ENCODE peak calls at places on chromosomes 11 and 22, in ten cellular contexts. T is GM06990, V is cardiac fibroblast, Q is AG09309, C is activated B cell treated with CpG ODN at 0.5 μM for 24 hours, D is BE2C, I is cardiac muscle cell, N is adrenal gland, A is AG09319, E is WTC11. Z is an unnamed sample.

GRCh38 chr11:86021390-86021789 is 47.5 kb downstream of the PICALM start:
- DNase-seq in T (no peak), V (peak), Q (no peak), C (no peak), D (no peak), I (no peak), N (no peak), A (no peak), E (no peak), Z (no peak)

GRCh38 chr11:124608146-124608545 is 3.1 kb upstream of the PANX3 start:
- DNase-seq in T (no peak), V (no peak), Q (no peak), C (no peak), D (no peak), I (no peak), N (no peak), A (no peak), E (no peak), Z (no peak)

GRCh38 chr11:68976095-68976494 is 4.7 kb downstream of the MRGPRD start:
- DNase-seq in T (no peak), V (no peak), Q (no peak), C (no peak), D (no peak), I (no peak), N (no peak), A (no peak), E (peak), Z (no peak)

GRCh38 chr11:35584321-35584720 is 33.9 kb upstream of the FJX1 start:
- DNase-seq in T (no peak), V (peak), Q (peak), C (no peak), D (no peak), I (no peak), N (no peak), A (no peak), E (no peak), Z (no peak)

GRCh38 chr22:17807571-17808410 is 33.5 kb upstream of the BID start:
- DNase-seq in T (no peak), V (no peak), Q (no peak), C (no peak), D (no peak), I (no peak), N (no peak), A (peak), E (no peak), Z (no peak)

GRCh38 chr11:93197383-93198220 is at the start of gene SLC36A4:
- DNase-seq in T (peak), V (peak), Q (peak), C (peak), D (peak), I (peak), N (peak), A (peak), E (peak), Z (peak)

GRCh38 chr11:38498721-38499120 is 1900.7 kb upstream of the RAG2 start:
- DNase-seq in T (no peak), V (no peak), Q (no peak), C (no peak), D (no peak), I (no peak), N (no peak), A (no peak), E (no peak), Z (no peak)

GRCh38 chr22:30324008-30324730 is 2.6 kb downstream of the TBC1D10A start:
- DNase-seq in T (no peak), V (no peak), Q (no peak), C (no peak), D (no peak), I (no peak), N (no peak), A (no peak), E (no peak), Z (no peak)

GRCh38 chr11:1546536-1547466 is 25.3 kb downstream of the DUSP8 start:
- DNase-seq in T (peak), V (peak), Q (no peak), C (peak), D (peak), I (peak), N (peak), A (no peak), E (peak), Z (no peak)

GRCh38 chr11:69419662-69420061 is 61.8 kb upstream of the LINC01488 start:
- DNase-seq in T (no peak), V (peak), Q (no peak), C (no peak), D (no peak), I (no peak), N (no peak), A (no peak), E (no peak), Z (no peak)

GRCh38 chr22:43262990-43263644 is 76.2 kb upstream of the TTLL12 start:
- DNase-seq in T (peak), V (no peak), Q (no peak), C (no peak), D (peak), I (no peak), N (peak), A (no peak), E (no peak), Z (no peak)

GRCh38 chr22:35681454-35682050 is 33.3 kb downstream of the APOL6 start:
- DNase-seq in T (no peak), V (no peak), Q (no peak), C (no peak), D (peak), I (no peak), N (no peak), A (no peak), E (no peak), Z (no peak)

GRCh38 chr22:44369241-44369652 is 56.5 kb upstream of the SHISAL1 start:
- DNase-seq in T (no peak), V (no peak), Q (no peak), C (no peak), D (peak), I (no peak), N (no peak), A (no peak), E (peak), Z (peak)

GRCh38 chr11:78926633-78927347 is 352.1 kb upstream of the NARS2 start:
- DNase-seq in T (no peak), V (peak), Q (peak), C (no peak), D (no peak), I (no peak), N (no peak), A (no peak), E (no peak), Z (no peak)

GRCh38 chr11:16352707-16353106 is 3.6 kb downstream of the SOX6 start:
- DNase-seq in T (no peak), V (no peak), Q (no peak), C (no peak), D (no peak), I (no peak), N (no peak), A (no peak), E (no peak), Z (no peak)

GRCh38 chr11:121589946-121590537 is 137.3 kb upstream of the SORL1-AS1 start:
- DNase-seq in T (peak), V (no peak), Q (no peak), C (peak), D (no peak), I (no peak), N (no peak), A (no peak), E (no peak), Z (peak)

GRCh38 chr22:27795053-27795452 is 6.5 kb downstream of the MN1 start:
- DNase-seq in T (no peak), V (no peak), Q (no peak), C (no peak), D (no peak), I (peak), N (no peak), A (no peak), E (peak), Z (no peak)

GRCh38 chr11:57100638-57101312 is 81.0 kb upstream of the LRRC55 start:
- DNase-seq in T (no peak), V (no peak), Q (no peak), C (no peak), D (peak), I (no peak), N (no peak), A (no peak), E (no peak), Z (no peak)

GRCh38 chr11:103656382-103656781 is 380.1 kb upstream of the DDI1 start:
- DNase-seq in T (no peak), V (no peak), Q (no peak), C (no peak), D (no peak), I (no peak), N (no peak), A (no peak), E (no peak), Z (no peak)

GRCh38 chr11:103661185-103661584 is 375.3 kb upstream of the DDI1 start:
- DNase-seq in T (no peak), V (no peak), Q (no peak), C (no peak), D (no peak), I (no peak), N (no peak), A (no peak), E (no peak), Z (no peak)

GRCh38 chr11:103661991-103662390 is 374.4 kb upstream of the DDI1 start:
- DNase-seq in T (no peak), V (no peak), Q (no peak), C (no peak), D (no peak), I (no peak), N (no peak), A (no peak), E (no peak), Z (no peak)

GRCh38 chr11:103659743-103660142 is 376.7 kb upstream of the DDI1 start:
- DNase-seq in T (no peak), V (no peak), Q (no peak), C (no peak), D (no peak), I (no peak), N (no peak), A (no peak), E (no peak), Z (no peak)

GRCh38 chr11:103659138-103659734 is 377.2 kb upstream of the DDI1 start:
- DNase-seq in T (no peak), V (peak), Q (no peak), C (no peak), D (peak), I (peak), N (no peak), A (no peak), E (peak), Z (no peak)
- TF ChIP-seq CTCF in T (no peak), V (peak), Q (peak), C (no peak), D (peak), I (peak), N (no peak), A (peak), E (peak), Z (no peak)

GRCh38 chr11:76119032-76119431 is 87.3 kb downstream of the WNT11 start:
- DNase-seq in T (no peak), V (no peak), Q (no peak), C (no peak), D (no peak), I (no peak), N (no peak), A (no peak), E (no peak), Z (no peak)
- TF ChIP-seq CTCF in T (no peak), V (no peak), Q (peak), C (no peak), D (no peak), I (no peak), N (no peak), A (no peak), E (no peak), Z (no peak)

GRCh38 chr11:130906616-130907015 is 9.7 kb downstream of the SNX19 start:
- DNase-seq in T (no peak), V (no peak), Q (no peak), C (no peak), D (no peak), I (no peak), N (no peak), A (no peak), E (no peak), Z (no peak)

GRCh38 chr11:130902380-130902779 is 13.9 kb downstream of the SNX19 start:
- DNase-seq in T (no peak), V (no peak), Q (no peak), C (no peak), D (no peak), I (no peak), N (no peak), A (no peak), E (no peak), Z (no peak)

GRCh38 chr11:130907229-130907628 is 9.1 kb downstream of the SNX19 start:
- DNase-seq in T (no peak), V (no peak), Q (no peak), C (no peak), D (no peak), I (no peak), N (no peak), A (no peak), E (no peak), Z (no peak)

GRCh38 chr11:130905512-130905911 is 10.8 kb downstream of the SNX19 start:
- DNase-seq in T (no peak), V (no peak), Q (no peak), C (no peak), D (no peak), I (no peak), N (no peak), A (no peak), E (no peak), Z (no peak)

DNA sequence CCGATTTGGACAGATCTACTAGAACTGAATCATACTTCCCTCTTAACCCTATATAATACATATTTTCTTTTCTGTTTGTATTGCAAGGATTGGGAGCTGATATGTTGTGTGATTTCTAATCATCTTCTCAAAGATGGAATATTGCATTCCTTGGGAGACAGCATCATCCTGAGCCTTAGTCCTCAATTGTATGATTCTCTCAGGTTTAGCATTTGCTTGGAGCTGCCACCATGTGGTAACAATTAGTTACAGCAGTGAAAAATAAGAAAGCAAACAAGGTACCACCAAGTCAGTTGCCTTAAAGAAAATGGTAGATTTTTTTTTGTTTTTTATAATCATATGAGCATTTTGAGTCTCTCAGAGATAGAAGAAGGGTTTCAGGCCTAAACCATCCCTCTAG is 11.9 kb downstream of the SNX19 start:
- DNase-seq in T (no peak), V (peak), Q (no peak), C (no peak), D (no peak), I (no peak), N (no peak), A (no peak), E (no peak), Z (no peak)
- TF ChIP-seq CTCF in T (peak), V (peak), Q (peak), C (no peak), D (peak), I (peak), N (no peak), A (peak), E (no peak), Z (peak)

GRCh38 chr22:24772493-24773220 is 1.9 kb downstream of the PIWIL3 start:
- DNase-seq in T (no peak), V (peak), Q (no peak), C (no peak), D (peak), I (peak), N (no peak), A (no peak), E (peak), Z (no peak)
- TF ChIP-seq CTCF in T (peak), V (peak), Q (peak), C (no peak), D (peak), I (peak), N (peak), A (peak), E (peak), Z (no peak)

DNA sequence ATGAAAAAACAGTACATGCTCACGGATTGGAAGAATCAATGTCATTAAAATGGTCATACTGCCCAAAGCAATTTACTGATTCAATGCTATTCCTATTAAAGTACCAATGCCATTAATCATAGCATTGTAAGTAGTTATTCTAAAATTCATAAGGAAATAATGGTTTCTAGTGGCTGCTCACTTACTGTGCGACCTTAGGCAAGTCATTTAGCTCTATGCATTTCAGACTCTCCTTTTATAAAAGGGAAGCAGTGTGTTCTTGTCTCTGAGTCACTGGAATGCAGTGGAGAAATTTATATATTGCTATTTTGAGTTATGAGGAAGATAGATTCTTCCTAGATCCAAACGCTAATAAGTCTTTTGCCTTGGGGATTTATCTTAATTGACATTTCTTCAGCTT is 174.8 kb downstream of the KCNA4 start:
- DNase-seq in T (no peak), V (no peak), Q (no peak), C (no peak), D (no peak), I (no peak), N (no peak), A (no peak), E (no peak), Z (no peak)
- TF ChIP-seq CTCF in T (no peak), V (no peak), Q (no peak), C (no peak), D (no peak), I (no peak), N (no peak), A (no peak), E (no peak), Z (no peak)